ENCODE peak calls at places on chromosomes 16 and 17, in ten cellular contexts. One of them, this sample, is unnamed.

GRCh38 chr17:10025976-10026785 is 121.1 kb upstream of the RCVRN start:
- DNase-seq in upper lobe of right lung: no peak
- DNase-seq in breast epithelium: no peak
- DNase-seq in left lung: no peak
- DNase-seq in neural progenitor cell: peak
- DNase-seq in adrenal gland: no peak
- DNase-seq in uterus: no peak
- DNase-seq in psoas muscle: no peak
- DNase-seq in endothelial cell: no peak
- DNase-seq in lower leg skin: no peak
- DNase-seq in this sample: no peak

GRCh38 chr16:1493746-1494094 is 560 bp downstream of the TELO2 start:
- DNase-seq in uterus: no peak
- DNase-seq in adrenal gland: no peak
- DNase-seq in neural progenitor cell: peak
- DNase-seq in psoas muscle: no peak
- DNase-seq in upper lobe of right lung: no peak
- DNase-seq in left lung: peak
- DNase-seq in breast epithelium: no peak
- DNase-seq in endothelial cell: no peak
- DNase-seq in lower leg skin: no peak
- DNase-seq in this sample: no peak

GRCh38 chr17:56165017-56165720 is 11.9 kb downstream of the ANKFN1 start:
- DNase-seq in uterus: no peak
- DNase-seq in psoas muscle: no peak
- DNase-seq in adrenal gland: no peak
- DNase-seq in upper lobe of right lung: no peak
- DNase-seq in endothelial cell: no peak
- DNase-seq in neural progenitor cell: no peak
- DNase-seq in lower leg skin: no peak
- DNase-seq in breast epithelium: no peak
- DNase-seq in left lung: no peak
- DNase-seq in this sample: no peak

GRCh38 chr17:40194821-40195220 is 17.6 kb downstream of the RAPGEFL1 start:
- DNase-seq in neural progenitor cell: no peak
- DNase-seq in upper lobe of right lung: no peak
- DNase-seq in lower leg skin: no peak
- DNase-seq in psoas muscle: no peak
- DNase-seq in left lung: no peak
- DNase-seq in uterus: no peak
- DNase-seq in endothelial cell: no peak
- DNase-seq in breast epithelium: no peak
- DNase-seq in adrenal gland: no peak
- DNase-seq in this sample: no peak

GRCh38 chr16:56389554-56389953 is 35.8 kb downstream of the AMFR start:
- DNase-seq in left lung: no peak
- DNase-seq in breast epithelium: no peak
- DNase-seq in adrenal gland: peak
- DNase-seq in uterus: no peak
- DNase-seq in psoas muscle: no peak
- DNase-seq in endothelial cell: no peak
- DNase-seq in lower leg skin: no peak
- DNase-seq in neural progenitor cell: no peak
- DNase-seq in upper lobe of right lung: no peak
- DNase-seq in this sample: no peak

GRCh38 chr16:68834550-68834949 is 8.8 kb upstream of the TANGO6 start:
- DNase-seq in breast epithelium: no peak
- DNase-seq in uterus: no peak
- DNase-seq in adrenal gland: no peak
- DNase-seq in upper lobe of right lung: no peak
- DNase-seq in neural progenitor cell: no peak
- DNase-seq in psoas muscle: no peak
- DNase-seq in left lung: no peak
- DNase-seq in lower leg skin: no peak
- DNase-seq in endothelial cell: no peak
- DNase-seq in this sample: no peak

GRCh38 chr16:50396770-50397525 is 28.2 kb upstream of the BRD7 start:
- DNase-seq in adrenal gland: no peak
- DNase-seq in upper lobe of right lung: no peak
- DNase-seq in breast epithelium: no peak
- DNase-seq in left lung: no peak
- DNase-seq in psoas muscle: no peak
- DNase-seq in lower leg skin: peak
- DNase-seq in uterus: no peak
- DNase-seq in endothelial cell: no peak
- DNase-seq in neural progenitor cell: no peak
- DNase-seq in this sample: no peak

GRCh38 chr17:38430316-38430715 is 2.1 kb downstream of the ARHGAP23 start:
- DNase-seq in endothelial cell: no peak
- DNase-seq in neural progenitor cell: no peak
- DNase-seq in left lung: no peak
- DNase-seq in upper lobe of right lung: no peak
- DNase-seq in psoas muscle: no peak
- DNase-seq in lower leg skin: no peak
- DNase-seq in breast epithelium: no peak
- DNase-seq in adrenal gland: peak
- DNase-seq in uterus: no peak
- DNase-seq in this sample: no peak

GRCh38 chr17:2085648-2085949 is 30.7 kb downstream of the HIC1 start:
- DNase-seq in adrenal gland: peak
- DNase-seq in endothelial cell: no peak
- DNase-seq in left lung: no peak
- DNase-seq in neural progenitor cell: no peak
- DNase-seq in upper lobe of right lung: no peak
- DNase-seq in psoas muscle: peak
- DNase-seq in uterus: peak
- DNase-seq in breast epithelium: no peak
- DNase-seq in lower leg skin: no peak
- DNase-seq in this sample: no peak

GRCh38 chr17:66398617-66399016 is 96.2 kb downstream of the PRKCA start:
- DNase-seq in lower leg skin: no peak
- DNase-seq in neural progenitor cell: no peak
- DNase-seq in left lung: no peak
- DNase-seq in psoas muscle: no peak
- DNase-seq in adrenal gland: no peak
- DNase-seq in uterus: no peak
- DNase-seq in endothelial cell: no peak
- DNase-seq in breast epithelium: no peak
- DNase-seq in upper lobe of right lung: no peak
- DNase-seq in this sample: no peak

GRCh38 chr16:2486645-2487516 is 12.0 kb downstream of the TBC1D24 start:
- DNase-seq in upper lobe of right lung: peak
- DNase-seq in left lung: peak
- DNase-seq in neural progenitor cell: peak
- DNase-seq in endothelial cell: no peak
- DNase-seq in uterus: no peak
- DNase-seq in psoas muscle: no peak
- DNase-seq in breast epithelium: peak
- DNase-seq in lower leg skin: peak
- DNase-seq in adrenal gland: peak
- DNase-seq in this sample: peak

GRCh38 chr16:84450176-84450865 is 54.1 kb downstream of the MEAK7 start:
- DNase-seq in neural progenitor cell: no peak
- DNase-seq in adrenal gland: no peak
- DNase-seq in uterus: no peak
- DNase-seq in endothelial cell: no peak
- DNase-seq in lower leg skin: no peak
- DNase-seq in breast epithelium: peak
- DNase-seq in upper lobe of right lung: peak
- DNase-seq in psoas muscle: no peak
- DNase-seq in left lung: no peak
- DNase-seq in this sample: no peak

GRCh38 chr16:15975172-15975571 is 25.8 kb downstream of the ABCC1 start:
- DNase-seq in neural progenitor cell: no peak
- DNase-seq in breast epithelium: no peak
- DNase-seq in upper lobe of right lung: no peak
- DNase-seq in psoas muscle: no peak
- DNase-seq in lower leg skin: no peak
- DNase-seq in left lung: no peak
- DNase-seq in uterus: no peak
- DNase-seq in endothelial cell: no peak
- DNase-seq in adrenal gland: no peak
- DNase-seq in this sample: no peak

GRCh38 chr16:11499295-11500089 is 87.2 kb downstream of the LITAF start:
- DNase-seq in adrenal gland: no peak
- DNase-seq in endothelial cell: no peak
- DNase-seq in left lung: no peak
- DNase-seq in breast epithelium: no peak
- DNase-seq in uterus: no peak
- DNase-seq in lower leg skin: no peak
- DNase-seq in upper lobe of right lung: no peak
- DNase-seq in psoas muscle: no peak
- DNase-seq in neural progenitor cell: no peak
- DNase-seq in this sample: no peak

GRCh38 chr17:29766796-29767327 is 144.2 kb upstream of the CORO6 start:
- DNase-seq in uterus: no peak
- DNase-seq in endothelial cell: no peak
- DNase-seq in neural progenitor cell: no peak
- DNase-seq in left lung: no peak
- DNase-seq in lower leg skin: no peak
- DNase-seq in adrenal gland: no peak
- DNase-seq in psoas muscle: no peak
- DNase-seq in breast epithelium: no peak
- DNase-seq in upper lobe of right lung: no peak
- DNase-seq in this sample: no peak

GRCh38 chr16:35431829-35432663 is 1972.6 kb downstream of the TP53TG3F start:
- DNase-seq in lower leg skin: no peak
- DNase-seq in endothelial cell: no peak
- DNase-seq in breast epithelium: no peak
- DNase-seq in left lung: peak
- DNase-seq in upper lobe of right lung: peak
- DNase-seq in adrenal gland: no peak
- DNase-seq in uterus: no peak
- DNase-seq in psoas muscle: no peak
- DNase-seq in neural progenitor cell: no peak
- DNase-seq in this sample: no peak

GRCh38 chr16:89828199-89828869 is at the start of gene SPIRE2:
- DNase-seq in lower leg skin: peak
- DNase-seq in endothelial cell: peak
- DNase-seq in neural progenitor cell: peak
- DNase-seq in psoas muscle: peak
- DNase-seq in adrenal gland: peak
- DNase-seq in breast epithelium: peak
- DNase-seq in upper lobe of right lung: peak
- DNase-seq in uterus: peak
- DNase-seq in left lung: peak
- DNase-seq in this sample: peak

GRCh38 chr16:67169642-67170167 is 633 bp upstream of the NOL3 start:
- DNase-seq in uterus: no peak
- DNase-seq in psoas muscle: no peak
- DNase-seq in breast epithelium: no peak
- DNase-seq in neural progenitor cell: peak
- DNase-seq in adrenal gland: no peak
- DNase-seq in endothelial cell: peak
- DNase-seq in lower leg skin: no peak
- DNase-seq in upper lobe of right lung: no peak
- DNase-seq in left lung: peak
- DNase-seq in this sample: no peak
- TF ChIP-seq CTCF in uterus: peak
- TF ChIP-seq CTCF in psoas muscle: peak
- TF ChIP-seq CTCF in breast epithelium: peak
- TF ChIP-seq CTCF in neural progenitor cell: peak
- TF ChIP-seq CTCF in adrenal gland: peak
- TF ChIP-seq CTCF in endothelial cell: peak
- TF ChIP-seq CTCF in lower leg skin: no peak
- TF ChIP-seq CTCF in upper lobe of right lung: peak
- TF ChIP-seq CTCF in left lung: peak
- TF ChIP-seq CTCF in this sample: peak

DNA sequence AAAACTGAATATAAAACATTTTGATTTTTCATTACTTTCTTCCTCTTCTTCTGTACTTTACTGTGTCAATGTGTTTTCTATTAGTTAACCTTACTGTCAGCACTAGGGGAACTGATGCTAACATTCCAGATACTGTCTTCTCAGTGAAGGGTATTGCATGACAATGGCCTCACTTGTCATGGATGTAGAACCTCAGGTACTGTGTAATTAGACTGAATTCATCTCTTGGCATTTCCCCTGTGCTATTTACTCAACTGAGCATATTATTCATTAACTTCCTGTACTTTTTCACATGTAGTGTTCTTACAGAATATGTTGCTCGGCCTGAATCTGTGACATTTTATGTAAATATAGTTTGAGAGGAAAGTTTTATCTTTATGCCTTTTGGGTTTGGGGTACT is 237.0 kb downstream of the CA10 start:
- DNase-seq in endothelial cell: no peak
- DNase-seq in neural progenitor cell: no peak
- DNase-seq in left lung: no peak
- DNase-seq in breast epithelium: no peak
- DNase-seq in uterus: no peak
- DNase-seq in psoas muscle: no peak
- DNase-seq in adrenal gland: no peak
- DNase-seq in lower leg skin: no peak
- DNase-seq in upper lobe of right lung: no peak
- DNase-seq in this sample: no peak
- TF ChIP-seq CTCF in endothelial cell: no peak
- TF ChIP-seq CTCF in neural progenitor cell: no peak
- TF ChIP-seq CTCF in left lung: no peak
- TF ChIP-seq CTCF in breast epithelium: no peak
- TF ChIP-seq CTCF in uterus: no peak
- TF ChIP-seq CTCF in psoas muscle: no peak
- TF ChIP-seq CTCF in adrenal gland: no peak
- TF ChIP-seq CTCF in lower leg skin: no peak
- TF ChIP-seq CTCF in upper lobe of right lung: no peak
- TF ChIP-seq CTCF in this sample: no peak

GRCh38 chr16:86834451-86835035 is 256.2 kb downstream of the FOXL1 start:
- DNase-seq in breast epithelium: no peak
- DNase-seq in adrenal gland: no peak
- DNase-seq in neural progenitor cell: peak
- DNase-seq in lower leg skin: no peak
- DNase-seq in upper lobe of right lung: no peak
- DNase-seq in psoas muscle: no peak
- DNase-seq in endothelial cell: peak
- DNase-seq in uterus: no peak
- DNase-seq in left lung: no peak
- DNase-seq in this sample: no peak
- TF ChIP-seq CTCF in breast epithelium: no peak
- TF ChIP-seq CTCF in adrenal gland: no peak
- TF ChIP-seq CTCF in neural progenitor cell: peak
- TF ChIP-seq CTCF in lower leg skin: no peak
- TF ChIP-seq CTCF in upper lobe of right lung: no peak
- TF ChIP-seq CTCF in psoas muscle: no peak
- TF ChIP-seq CTCF in endothelial cell: no peak
- TF ChIP-seq CTCF in uterus: no peak
- TF ChIP-seq CTCF in left lung: no peak
- TF ChIP-seq CTCF in this sample: no peak

DNA sequence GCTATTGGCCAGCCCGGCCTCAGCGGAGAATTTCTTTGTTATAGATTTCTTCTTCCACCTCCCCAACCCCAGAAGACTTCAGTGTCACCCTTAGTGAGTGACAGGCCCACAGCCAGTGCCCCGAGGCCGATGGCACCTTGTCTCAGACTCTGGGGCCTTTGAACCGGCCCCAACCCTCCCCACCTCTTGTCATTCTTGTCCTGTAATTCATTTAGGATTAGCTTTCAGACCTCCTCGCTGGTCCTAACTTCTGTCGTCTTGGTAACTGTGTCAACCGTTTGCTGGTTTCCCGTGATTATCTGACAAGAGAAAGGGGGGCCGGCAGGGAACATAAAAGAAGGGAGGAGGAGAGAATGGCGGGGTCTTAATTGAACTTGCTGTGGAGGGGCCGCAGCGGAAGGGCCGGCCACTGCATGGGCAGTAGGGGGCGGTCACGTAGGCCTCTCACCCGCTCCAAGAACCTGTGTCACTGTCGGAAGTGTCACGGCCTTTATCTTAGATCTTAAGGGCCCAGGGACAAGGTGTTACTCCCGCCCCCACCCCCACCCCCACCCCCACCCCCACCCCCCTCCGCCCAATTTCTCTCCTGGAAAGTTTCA is 46.5 kb upstream of the GSE1 start:
- DNase-seq in breast epithelium: no peak
- DNase-seq in lower leg skin: no peak
- DNase-seq in left lung: peak
- DNase-seq in adrenal gland: no peak
- DNase-seq in psoas muscle: no peak
- DNase-seq in neural progenitor cell: peak
- DNase-seq in upper lobe of right lung: no peak
- DNase-seq in endothelial cell: no peak
- DNase-seq in uterus: no peak
- DNase-seq in this sample: no peak
- TF ChIP-seq CTCF in breast epithelium: no peak
- TF ChIP-seq CTCF in lower leg skin: no peak
- TF ChIP-seq CTCF in left lung: no peak
- TF ChIP-seq CTCF in adrenal gland: no peak
- TF ChIP-seq CTCF in psoas muscle: no peak
- TF ChIP-seq CTCF in neural progenitor cell: peak
- TF ChIP-seq CTCF in upper lobe of right lung: no peak
- TF ChIP-seq CTCF in endothelial cell: no peak
- TF ChIP-seq CTCF in uterus: no peak
- TF ChIP-seq CTCF in this sample: peak

This sample was measured in GM13977.